ENCODE peak calls at places on chromosomes 5 and 9, in four cellular contexts. One of them, this sample, is unnamed.

GRCh38 chr9:93298498-93299417 is 114.8 kb downstream of the WNK2 start:
- DNase-seq in lower leg skin: peak
- DNase-seq in upper lobe of right lung: peak
- DNase-seq in psoas muscle: peak
- DNase-seq in this sample: no peak

GRCh38 chr5:57586649-57587048 is 104.0 kb upstream of the ACTBL2 start:
- DNase-seq in upper lobe of right lung: no peak
- DNase-seq in lower leg skin: no peak
- DNase-seq in psoas muscle: no peak
- DNase-seq in this sample: no peak

GRCh38 chr5:53480474-53481353 is at the start of gene FST:
- DNase-seq in psoas muscle: no peak
- DNase-seq in lower leg skin: peak
- DNase-seq in upper lobe of right lung: peak
- DNase-seq in this sample: no peak

GRCh38 chr5:42843675-42844292 is 32.1 kb upstream of the SELENOP start:
- DNase-seq in lower leg skin: no peak
- DNase-seq in upper lobe of right lung: no peak
- DNase-seq in psoas muscle: no peak
- DNase-seq in this sample: no peak

GRCh38 chr9:3949744-3950143 is 350.1 kb downstream of the GLIS3 start:
- DNase-seq in upper lobe of right lung: no peak
- DNase-seq in psoas muscle: no peak
- DNase-seq in lower leg skin: no peak
- DNase-seq in this sample: no peak

GRCh38 chr9:38720083-38720755 is at the start of gene FAM240B:
- DNase-seq in upper lobe of right lung: no peak
- DNase-seq in lower leg skin: no peak
- DNase-seq in psoas muscle: no peak
- DNase-seq in this sample: no peak

GRCh38 chr9:30258079-30258478 is 2126.4 kb upstream of the ACO1 start:
- DNase-seq in lower leg skin: no peak
- DNase-seq in upper lobe of right lung: no peak
- DNase-seq in psoas muscle: no peak
- DNase-seq in this sample: no peak

GRCh38 chr5:56278267-56278826 is 45.2 kb upstream of the ANKRD55 start:
- DNase-seq in psoas muscle: no peak
- DNase-seq in lower leg skin: no peak
- DNase-seq in upper lobe of right lung: no peak
- DNase-seq in this sample: no peak

GRCh38 chr9:6703898-6704639 is 53.7 kb upstream of the KDM4C start:
- DNase-seq in psoas muscle: peak
- DNase-seq in upper lobe of right lung: peak
- DNase-seq in lower leg skin: peak
- DNase-seq in this sample: peak

GRCh38 chr9:73714294-73714693 is 562.6 kb downstream of the ANXA1 start:
- DNase-seq in lower leg skin: no peak
- DNase-seq in psoas muscle: no peak
- DNase-seq in upper lobe of right lung: no peak
- DNase-seq in this sample: no peak

GRCh38 chr5:69136296-69136695 is 30.7 kb upstream of the CCNB1 start:
- DNase-seq in lower leg skin: no peak
- DNase-seq in psoas muscle: no peak
- DNase-seq in upper lobe of right lung: no peak
- DNase-seq in this sample: no peak

GRCh38 chr9:114723926-114724325 is 41.9 kb upstream of the TEX48 start:
- DNase-seq in lower leg skin: no peak
- DNase-seq in psoas muscle: no peak
- DNase-seq in upper lobe of right lung: no peak
- DNase-seq in this sample: no peak

GRCh38 chr5:138339086-138339456 is 1.0 kb downstream of the FAM53C start:
- DNase-seq in lower leg skin: no peak
- DNase-seq in psoas muscle: no peak
- DNase-seq in upper lobe of right lung: no peak
- DNase-seq in this sample: peak

GRCh38 chr5:131610198-131611063 is 24.6 kb downstream of the RAPGEF6 start:
- DNase-seq in lower leg skin: no peak
- DNase-seq in upper lobe of right lung: no peak
- DNase-seq in psoas muscle: no peak
- DNase-seq in this sample: no peak

GRCh38 chr5:109743770-109744212 is 54.1 kb downstream of the MAN2A1 start:
- DNase-seq in upper lobe of right lung: no peak
- DNase-seq in lower leg skin: no peak
- DNase-seq in psoas muscle: no peak
- DNase-seq in this sample: no peak

GRCh38 chr9:138114501-138115245 is 237.1 kb downstream of the CACNA1B start:
- DNase-seq in psoas muscle: no peak
- DNase-seq in lower leg skin: peak
- DNase-seq in upper lobe of right lung: peak
- DNase-seq in this sample: no peak

GRCh38 chr5:53779541-53779981 is 219.1 kb downstream of the NDUFS4 start:
- DNase-seq in upper lobe of right lung: no peak
- DNase-seq in lower leg skin: no peak
- DNase-seq in psoas muscle: no peak
- DNase-seq in this sample: no peak

GRCh38 chr5:55991768-55992486 is 2.8 kb downstream of the IL6ST start:
- DNase-seq in lower leg skin: no peak
- DNase-seq in upper lobe of right lung: no peak
- DNase-seq in psoas muscle: no peak
- DNase-seq in this sample: no peak

GRCh38 chr9:113997610-113998009 is 80.5 kb downstream of the AMBP start:
- DNase-seq in lower leg skin: peak
- DNase-seq in upper lobe of right lung: no peak
- DNase-seq in psoas muscle: no peak
- DNase-seq in this sample: peak

GRCh38 chr5:89218364-89218763 is 335.4 kb upstream of the MEF2C start:
- DNase-seq in lower leg skin: no peak
- DNase-seq in psoas muscle: no peak
- DNase-seq in upper lobe of right lung: no peak
- DNase-seq in this sample: no peak

GRCh38 chr9:25964239-25964638 is 286.0 kb upstream of the TUSC1 start:
- DNase-seq in lower leg skin: no peak
- DNase-seq in psoas muscle: no peak
- DNase-seq in upper lobe of right lung: no peak
- DNase-seq in this sample: no peak

GRCh38 chr9:135644631-135645218 is 5.4 kb upstream of the GLT6D1 start:
- DNase-seq in psoas muscle: no peak
- DNase-seq in upper lobe of right lung: no peak
- DNase-seq in lower leg skin: peak
- DNase-seq in this sample: no peak

GRCh38 chr9:82805027-82805426 is 257.9 kb downstream of the RASEF start:
- DNase-seq in upper lobe of right lung: no peak
- DNase-seq in psoas muscle: no peak
- DNase-seq in lower leg skin: no peak
- DNase-seq in this sample: no peak

GRCh38 chr9:93111371-93112115 is 15.5 kb downstream of the CARD19 start:
- DNase-seq in psoas muscle: peak
- DNase-seq in upper lobe of right lung: peak
- DNase-seq in lower leg skin: peak
- DNase-seq in this sample: peak

GRCh38 chr9:73023025-73023541 is 70.2 kb upstream of the ALDH1A1 start:
- DNase-seq in psoas muscle: peak
- DNase-seq in upper lobe of right lung: no peak
- DNase-seq in lower leg skin: no peak
- DNase-seq in this sample: no peak

GRCh38 chr5:32754251-32754650 is 43.1 kb downstream of the NPR3 start:
- DNase-seq in upper lobe of right lung: no peak
- DNase-seq in lower leg skin: no peak
- DNase-seq in psoas muscle: no peak
- DNase-seq in this sample: no peak

GRCh38 chr5:177425196-177425800 is 1.2 kb upstream of the GRK6 start:
- DNase-seq in lower leg skin: no peak
- DNase-seq in psoas muscle: no peak
- DNase-seq in upper lobe of right lung: no peak
- DNase-seq in this sample: no peak

GRCh38 chr9:124733964-124734740 is 37.0 kb downstream of the NR6A1 start:
- DNase-seq in lower leg skin: no peak
- DNase-seq in upper lobe of right lung: no peak
- DNase-seq in psoas muscle: no peak
- DNase-seq in this sample: no peak

GRCh38 chr9:114616684-114617520 is 5.8 kb downstream of the TMEM268 start:
- DNase-seq in upper lobe of right lung: peak
- DNase-seq in lower leg skin: peak
- DNase-seq in psoas muscle: peak
- DNase-seq in this sample: peak

GRCh38 chr5:107669543-107670027 is 1.2 kb downstream of the EFNA5 start:
- DNase-seq in psoas muscle: peak
- DNase-seq in upper lobe of right lung: peak
- DNase-seq in lower leg skin: peak
- DNase-seq in this sample: peak

GRCh38 chr9:68780735-68781134 is 75.7 kb downstream of the PIP5K1B start:
- DNase-seq in psoas muscle: no peak
- DNase-seq in upper lobe of right lung: no peak
- DNase-seq in lower leg skin: no peak
- DNase-seq in this sample: no peak

GRCh38 chr5:181188700-181189362 is 16.2 kb downstream of the TRIM7 start:
- DNase-seq in upper lobe of right lung: peak
- DNase-seq in psoas muscle: peak
- DNase-seq in lower leg skin: peak
- DNase-seq in this sample: peak

GRCh38 chr5:37791321-37791720 is 48.5 kb downstream of the GDNF start:
- DNase-seq in upper lobe of right lung: no peak
- DNase-seq in lower leg skin: no peak
- DNase-seq in psoas muscle: no peak
- DNase-seq in this sample: no peak

GRCh38 chr9:119280740-119281485 is 88.3 kb downstream of the BRINP1 start:
- DNase-seq in upper lobe of right lung: no peak
- DNase-seq in lower leg skin: no peak
- DNase-seq in psoas muscle: no peak
- DNase-seq in this sample: no peak

GRCh38 chr5:144166696-144167095 is 3.8 kb downstream of the YIPF5 start:
- DNase-seq in upper lobe of right lung: no peak
- DNase-seq in lower leg skin: no peak
- DNase-seq in psoas muscle: no peak
- DNase-seq in this sample: no peak

GRCh38 chr5:40277161-40277906 is 402.4 kb upstream of the PTGER4 start:
- DNase-seq in upper lobe of right lung: no peak
- DNase-seq in lower leg skin: no peak
- DNase-seq in psoas muscle: no peak
- DNase-seq in this sample: no peak

GRCh38 chr5:138241688-138242547 is 28.8 kb upstream of the CDC23 start:
- DNase-seq in lower leg skin: no peak
- DNase-seq in upper lobe of right lung: peak
- DNase-seq in psoas muscle: peak
- DNase-seq in this sample: peak

DNA sequence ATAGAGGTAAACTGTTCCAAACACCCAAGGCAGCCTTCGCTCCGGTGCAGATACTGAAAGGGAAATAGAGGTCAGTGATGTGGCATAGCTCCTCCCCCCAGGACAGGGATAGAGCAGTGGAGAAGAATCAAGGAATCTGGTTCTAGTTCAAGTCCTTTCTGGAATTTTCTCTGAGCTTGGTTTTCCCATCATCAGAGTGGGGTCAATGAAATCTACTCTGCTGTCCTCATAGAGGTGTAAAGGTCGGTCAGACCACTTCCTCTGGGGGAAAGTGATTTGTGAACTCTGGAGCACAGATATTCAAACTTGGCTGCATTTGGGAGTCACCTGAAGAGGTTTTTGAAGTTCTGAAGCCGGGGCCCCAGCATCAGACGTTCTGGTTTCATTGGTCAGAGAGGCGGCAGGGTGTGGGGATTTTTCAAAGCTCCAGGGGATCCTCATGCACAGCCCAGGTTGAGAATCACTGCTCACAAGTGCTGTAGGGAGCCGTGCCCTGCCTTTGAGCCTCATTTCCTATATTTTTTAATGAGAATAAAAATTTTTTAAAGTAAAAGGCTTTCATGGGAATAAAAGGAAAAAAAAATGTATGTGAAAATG is 105.7 kb upstream of the RAD23B start:
- DNase-seq in psoas muscle: no peak
- DNase-seq in upper lobe of right lung: no peak
- DNase-seq in lower leg skin: no peak
- DNase-seq in this sample: no peak
- H3K4me3 ChIP-seq in psoas muscle: no peak
- H3K4me3 ChIP-seq in upper lobe of right lung: no peak
- H3K4me3 ChIP-seq in lower leg skin: no peak
- H3K4me3 ChIP-seq in this sample: no peak

GRCh38 chr9:18137815-18138214 is 336.1 kb upstream of the ADAMTSL1 start:
- DNase-seq in lower leg skin: no peak
- DNase-seq in upper lobe of right lung: no peak
- DNase-seq in psoas muscle: no peak
- DNase-seq in this sample: no peak
- TF ChIP-seq CTCF in lower leg skin: no peak
- TF ChIP-seq CTCF in upper lobe of right lung: no peak
- TF ChIP-seq CTCF in psoas muscle: no peak
- TF ChIP-seq CTCF in this sample: no peak

GRCh38 chr5:115379622-115380344 is 83.3 kb upstream of the CCDC112 start:
- DNase-seq in lower leg skin: no peak
- DNase-seq in upper lobe of right lung: no peak
- DNase-seq in psoas muscle: no peak
- DNase-seq in this sample: no peak
- H3K4me3 ChIP-seq in lower leg skin: no peak
- H3K4me3 ChIP-seq in upper lobe of right lung: no peak
- H3K4me3 ChIP-seq in psoas muscle: no peak
- H3K4me3 ChIP-seq in this sample: no peak

DNA sequence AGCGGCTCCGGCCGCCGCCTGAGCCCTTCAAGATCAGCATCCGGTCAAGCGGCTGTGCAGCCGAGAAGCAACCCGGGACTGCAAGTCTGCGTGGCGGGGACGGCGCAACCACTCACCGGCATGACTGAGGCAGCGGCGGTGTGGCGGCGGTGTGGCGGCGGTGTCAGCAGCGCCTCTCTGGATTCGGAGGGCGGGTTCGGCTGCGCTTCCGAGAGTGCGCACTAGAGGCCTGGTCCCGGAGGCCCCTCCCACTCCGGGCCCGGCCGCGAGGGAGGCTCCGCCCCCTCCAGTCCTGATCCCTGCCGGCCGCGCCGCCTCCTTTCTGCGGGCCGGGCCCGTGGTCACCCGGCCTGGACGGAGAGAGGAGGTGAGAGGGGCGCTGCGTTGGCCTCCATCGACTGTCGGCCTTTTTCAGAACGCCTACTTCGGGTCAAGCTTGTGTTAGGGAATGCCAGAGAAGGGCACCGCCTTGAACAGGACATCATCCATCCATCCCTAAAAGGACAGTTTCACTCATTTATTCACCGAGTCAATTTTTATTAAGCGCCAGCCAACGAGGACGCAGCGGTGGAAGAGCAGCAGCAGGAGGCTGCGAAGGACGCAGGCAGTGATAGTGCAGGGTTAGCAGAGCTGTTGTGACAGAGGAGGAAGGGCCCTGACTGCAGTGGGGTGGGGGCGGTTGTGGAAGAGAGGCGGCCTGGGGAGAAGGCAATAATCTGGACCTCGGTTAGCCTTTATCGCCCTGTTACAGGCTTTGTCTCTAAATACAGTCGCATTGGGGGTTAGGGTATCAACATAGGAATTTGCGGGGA is at the start of gene ATOX1:
- DNase-seq in psoas muscle: peak
- DNase-seq in lower leg skin: peak
- DNase-seq in upper lobe of right lung: peak
- DNase-seq in this sample: peak
- TF ChIP-seq CTCF in psoas muscle: peak
- TF ChIP-seq CTCF in lower leg skin: no peak
- TF ChIP-seq CTCF in upper lobe of right lung: no peak
- TF ChIP-seq CTCF in this sample: peak

This sample was measured in upper lobe of left lung.